ENCODE peak calls at places on chromosomes 11 and 22, in four cellular contexts. H is neural progenitor cell, P is Peyer's patch, O is stomach. X is an unnamed sample.

GRCh38 chr22:22944268-22944985 is 56.8 kb downstream of the IGLL5 start:
- DNase-seq in H (no peak), P (peak; percentile 35), O (peak; percentile 19), X (no peak)

GRCh38 chr22:35480143-35480542 is 60.5 kb upstream of the RASD2 start:
- DNase-seq in H (no peak), P (no peak), O (peak; percentile 56), X (no peak)

GRCh38 chr11:67561971-67562560 is 21.5 kb upstream of the GSTP1 start:
- DNase-seq in H (no peak), P (no peak), O (no peak), X (no peak)

GRCh38 chr22:20566420-20567260 is 59.2 kb downstream of the MED15 start:
- DNase-seq in H (no peak), P (peak; percentile 51), O (peak; percentile 47), X (no peak)

GRCh38 chr22:46734830-46735453 is 3.1 kb downstream of the CERK start:
- DNase-seq in H (no peak), P (peak; percentile 59), O (peak; percentile 56), X (no peak)

GRCh38 chr11:63565728-63566127 is 2.5 kb upstream of the PLAAT2 start:
- DNase-seq in H (no peak), P (no peak), O (no peak), X (no peak)

GRCh38 chr22:40426671-40427070 is 56.3 kb downstream of the SGSM3 start:
- DNase-seq in H (no peak), P (no peak), O (no peak), X (no peak)

GRCh38 chr11:63811522-63811921 is 1.7 kb upstream of the SPINDOC start:
- DNase-seq in H (peak; percentile 53), P (no peak), O (no peak), X (no peak)

GRCh38 chr11:74815966-74816365 is 67.3 kb downstream of the RNF169 start:
- DNase-seq in H (peak; percentile 4), P (no peak), O (no peak), X (no peak)

GRCh38 chr11:111336582-111337256 is 38.4 kb downstream of the POU2AF3 start:
- DNase-seq in H (no peak), P (no peak), O (no peak), X (no peak)

GRCh38 chr22:43972931-43973330 is 17.7 kb downstream of the SAMM50 start:
- DNase-seq in H (no peak), P (no peak), O (no peak), X (no peak)

GRCh38 chr11:43735931-43736330 is 55.4 kb downstream of the HSD17B12 start:
- DNase-seq in H (no peak), P (no peak), O (no peak), X (peak; percentile 41)

GRCh38 chr11:35177370-35177769 is 38.4 kb downstream of the CD44 start:
- DNase-seq in H (no peak), P (no peak), O (no peak), X (no peak)

GRCh38 chr11:70669871-70670683 is 271.7 kb downstream of the CTTN start:
- DNase-seq in H (no peak), P (no peak), O (no peak), X (no peak)

GRCh38 chr11:45959851-45960250 is 37.4 kb downstream of the LARGE2 start:
- DNase-seq in H (no peak), P (no peak), O (no peak), X (no peak)

GRCh38 chr22:46108564-46109473 is 41.5 kb upstream of the PPARA start:
- DNase-seq in H (peak; percentile 17), P (no peak), O (peak; percentile 79), X (peak; percentile 48)

GRCh38 chr11:65640483-65641207 is 2.7 kb downstream of the SIPA1 start:
- DNase-seq in H (no peak), P (no peak), O (peak; percentile 59), X (no peak)

GRCh38 chr11:82577246-82577645 is 156.4 kb downstream of the FAM181B start:
- DNase-seq in H (no peak), P (peak; percentile 36), O (no peak), X (no peak)

GRCh38 chr11:126282742-126283591 is at the start of gene TIRAP:
- DNase-seq in H (peak; percentile 64), P (peak; percentile 84), O (peak; percentile 73), X (peak; percentile 63)

GRCh38 chr11:110613526-110613925 is 98.7 kb downstream of the ARHGAP20 start:
- DNase-seq in H (no peak), P (no peak), O (no peak), X (no peak)

GRCh38 chr11:92211576-92212167 is 12.9 kb upstream of the FAT3 start:
- DNase-seq in H (peak; percentile 79), P (no peak), O (no peak), X (peak; percentile 61)

GRCh38 chr11:101082813-101083212 is 46.8 kb downstream of the PGR start:
- DNase-seq in H (no peak), P (no peak), O (no peak), X (no peak)

GRCh38 chr11:61609000-61609969 is 28.4 kb upstream of the SYT7 start:
- DNase-seq in H (peak; percentile 43), P (peak; percentile 67), O (no peak), X (no peak)

GRCh38 chr11:76035020-76035419 is 171.3 kb downstream of the WNT11 start:
- DNase-seq in H (no peak), P (no peak), O (no peak), X (no peak)

GRCh38 chr11:65522640-65523322 is 2.1 kb upstream of the SCYL1 start:
- DNase-seq in H (no peak), P (no peak), O (no peak), X (no peak)

GRCh38 chr22:31639640-31640039 is 22.4 kb downstream of the PISD start:
- DNase-seq in H (no peak), P (no peak), O (peak; percentile 61), X (no peak)

GRCh38 chr11:114426280-114426679 is 13.0 kb upstream of the REXO2 start:
- DNase-seq in H (no peak), P (no peak), O (peak; percentile 34), X (no peak)

GRCh38 chr22:22403771-22404170 is 104.8 kb downstream of the ZNF280B start:
- DNase-seq in H (no peak), P (no peak), O (no peak), X (no peak)

GRCh38 chr11:292211-293121 is 3.5 kb downstream of the PGGHG start:
- DNase-seq in H (no peak), P (no peak), O (no peak), X (no peak)

GRCh38 chr22:30947163-30947820 is 21.3 kb downstream of the MORC2 start:
- DNase-seq in H (peak; percentile 90), P (no peak), O (no peak), X (no peak)

GRCh38 chr11:119486016-119486415 is 63.0 kb upstream of the THY1 start:
- DNase-seq in H (no peak), P (no peak), O (no peak), X (no peak)

GRCh38 chr11:57499413-57499982 is 16.0 kb downstream of the SLC43A1 start:
- DNase-seq in H (peak; percentile 96), P (peak; percentile 96), O (peak; percentile 97), X (peak; percentile 98)

GRCh38 chr11:60594998-60595637 is 79.9 kb downstream of the MS4A13 start:
- DNase-seq in H (peak; percentile 2), P (no peak), O (no peak), X (peak; percentile 18)

GRCh38 chr22:31898911-31899310 is 45.4 kb upstream of the YWHAH start:
- DNase-seq in H (peak; percentile 50), P (no peak), O (no peak), X (no peak)

GRCh38 chr11:20156876-20157613 is 3.2 kb downstream of the DBX1 start:
- DNase-seq in H (peak; percentile 83), P (no peak), O (no peak), X (no peak)

GRCh38 chr11:75563978-75564552 is 2.0 kb downstream of the SERPINH1 start:
- DNase-seq in H (peak; percentile 91), P (no peak), O (peak; percentile 34), X (peak; percentile 82)

GRCh38 chr11:1655168-1656060 is 25.8 kb downstream of the KRTAP5-5 start:
- DNase-seq in H (no peak), P (no peak), O (no peak), X (no peak)

DNA sequence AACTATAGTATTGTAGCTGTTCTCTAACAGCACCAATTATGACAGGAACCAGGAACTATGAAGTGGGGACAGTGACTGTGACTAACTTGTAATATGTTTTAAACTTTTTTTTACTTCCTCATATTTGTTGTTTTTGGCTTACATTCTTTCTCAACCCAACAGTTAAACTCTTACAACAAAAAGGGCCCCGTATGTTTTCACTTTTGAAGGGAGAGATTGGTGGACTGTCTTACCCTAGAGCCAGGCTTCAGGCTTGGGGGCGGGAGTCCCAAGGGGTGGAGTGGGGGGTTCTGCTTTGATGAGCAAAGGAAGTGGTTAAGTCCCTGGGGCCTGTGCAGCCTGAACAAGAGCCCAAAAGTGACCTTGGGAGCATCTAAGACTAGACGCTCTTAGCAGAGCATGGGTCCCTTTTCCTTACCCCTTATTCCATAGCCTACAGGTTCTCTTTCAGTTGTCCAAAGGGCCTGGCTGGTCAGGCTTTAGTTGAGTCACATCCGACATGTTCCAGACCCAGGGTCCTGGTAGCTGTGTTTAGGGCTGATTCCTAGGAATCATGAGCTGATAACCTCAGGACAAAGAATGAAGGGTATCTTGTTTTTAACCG is 38.8 kb downstream of the STIM1 start:
- DNase-seq in H (no peak), P (no peak), O (no peak), X (peak; percentile 46)
- H3K27ac ChIP-seq in H (no peak overlapping the region), P (peak overlapping the region; percentile 65), O (no peak overlapping the region), X (no peak overlapping the region)

DNA sequence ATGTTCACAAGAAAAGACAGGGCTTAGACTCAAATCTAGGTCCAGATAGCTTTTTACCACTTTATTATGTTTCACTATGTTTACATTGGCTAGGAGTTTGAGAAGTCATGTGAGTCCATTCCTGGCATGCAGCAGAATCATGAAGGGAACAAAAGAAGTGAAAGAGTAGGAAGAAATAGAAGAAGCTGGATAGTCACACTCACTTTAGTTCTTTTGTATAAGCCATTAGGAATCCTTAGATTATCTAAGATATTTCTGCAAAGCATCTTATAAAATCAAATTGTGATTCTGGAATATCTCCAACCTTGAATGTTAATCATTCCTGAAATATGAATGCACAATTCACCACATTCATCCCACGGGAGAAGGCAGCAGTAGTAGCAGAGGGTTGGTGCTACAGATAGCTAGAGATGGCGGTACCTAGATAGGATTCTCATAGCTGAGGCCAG is 31.9 kb downstream of the MAML2 start:
- DNase-seq in H (no peak), P (no peak), O (no peak), X (peak; percentile 79)
- H3K27ac ChIP-seq in H (no peak overlapping the region), P (no peak overlapping the region), O (peak overlapping the region; percentile 40), X (no peak overlapping the region)

GRCh38 chr11:27237641-27238040 is 125.4 kb downstream of the CCDC34 start:
- DNase-seq in H (no peak), P (peak; percentile 52), O (no peak), X (no peak)
- H3K27ac ChIP-seq in H (no peak overlapping the region), P (no peak overlapping the region), O (no peak overlapping the region), X (no peak overlapping the region)

GRCh38 chr22:42929838-42930155 is 72.7 kb upstream of the ARFGAP3 start:
- DNase-seq in H (no peak), P (no peak), O (no peak), X (no peak)

GRCh38 chr22:42930810-42931420 is 73.8 kb upstream of the ARFGAP3 start:
- DNase-seq in H (no peak), P (no peak), O (no peak), X (no peak)

GRCh38 chr22:42932857-42933782 is 76.0 kb upstream of the ARFGAP3 start:
- DNase-seq in H (no peak), P (no peak), O (no peak), X (no peak)

GRCh38 chr22:42932197-42932519 is 75.1 kb upstream of the ARFGAP3 start:
- DNase-seq in H (no peak), P (no peak), O (no peak), X (no peak)

GRCh38 chr22:42931421-42932196 is 74.5 kb upstream of the ARFGAP3 start:
- DNase-seq in H (no peak), P (no peak), O (no peak), X (no peak)
- H3K27ac ChIP-seq in H (no peak overlapping the region), P (peak overlapping the region; percentile 72), O (peak overlapping the region; percentile 89), X (no peak overlapping the region)

GRCh38 chr22:38900677-38901076 is 28.7 kb upstream of the CBX6 start:
- DNase-seq in H (no peak), P (no peak), O (no peak), X (no peak)
- H3K27ac ChIP-seq in H (no peak overlapping the region), P (no peak overlapping the region), O (no peak overlapping the region), X (no peak overlapping the region)